ENCODE peak calls at places on chromosomes 1 and 21, in seven cellular contexts. T, N, D, K, E, S and L are unnamed samples.

GRCh38 chr1:217135987-217136894 is 413.0 kb upstream of the ESRRG start:
- DNase-seq in T (no peak), N (no peak), D (no peak), K (no peak), E (no peak), S (no peak), L (no peak)

GRCh38 chr21:38930838-38931237 is 125.1 kb downstream of the ETS2 start:
- DNase-seq in T (no peak), N (peak; percentile 41), D (no peak), K (no peak), E (peak; percentile 92), S (no peak), L (no peak)

GRCh38 chr1:26723013-26723991 is 27.5 kb downstream of the ARID1A start:
- DNase-seq in T (peak; percentile 83), N (peak; percentile 94), D (no peak), K (peak; percentile 95), E (peak; percentile 98), S (peak; percentile 48), L (peak; percentile 44)

GRCh38 chr21:28066051-28066450 is 926.6 kb downstream of the LTN1 start:
- DNase-seq in T (no peak), N (no peak), D (no peak), K (no peak), E (peak; percentile 19), S (no peak), L (no peak)

GRCh38 chr1:39258146-39258924 is 53.8 kb downstream of the MACF1 start:
- DNase-seq in T (no peak), N (peak; percentile 87), D (no peak), K (peak; percentile 75), E (peak; percentile 69), S (peak; percentile 47), L (peak; percentile 50)

GRCh38 chr1:161803181-161803580 is 37.1 kb downstream of the ATF6 start:
- DNase-seq in T (no peak), N (no peak), D (no peak), K (no peak), E (no peak), S (no peak), L (no peak)

GRCh38 chr1:69455718-69456117 is 112.0 kb upstream of the LRRC7 start:
- DNase-seq in T (no peak), N (no peak), D (no peak), K (no peak), E (no peak), S (no peak), L (no peak)

GRCh38 chr1:43373034-43373940 is 5.5 kb upstream of the ELOVL1 start:
- DNase-seq in T (no peak), N (peak; percentile 49), D (no peak), K (no peak), E (peak; percentile 79), S (no peak), L (no peak)

GRCh38 chr1:192877283-192877886 is 68.5 kb downstream of the RGS2 start:
- DNase-seq in T (no peak), N (no peak), D (no peak), K (no peak), E (peak; percentile 58), S (no peak), L (no peak)

GRCh38 chr1:54475357-54476230 is 69.4 kb upstream of the SSBP3 start:
- DNase-seq in T (no peak), N (no peak), D (no peak), K (no peak), E (no peak), S (peak; percentile 29), L (peak; percentile 48)

GRCh38 chr1:59445040-59445439 is 148.1 kb downstream of the FGGY start:
- DNase-seq in T (peak; percentile 62), N (no peak), D (no peak), K (no peak), E (peak; percentile 41), S (no peak), L (no peak)

GRCh38 chr1:2019571-2020309 is 595 bp downstream of the GABRD start:
- DNase-seq in T (no peak), N (no peak), D (no peak), K (no peak), E (no peak), S (no peak), L (no peak)

GRCh38 chr1:225710804-225711203 is 57.9 kb upstream of the ENAH start:
- DNase-seq in T (peak; percentile 37), N (no peak), D (no peak), K (no peak), E (no peak), S (no peak), L (no peak)

GRCh38 chr21:42352433-42353095 is 1.8 kb upstream of the TFF2 start:
- DNase-seq in T (no peak), N (no peak), D (no peak), K (no peak), E (no peak), S (no peak), L (no peak)

GRCh38 chr1:53526451-53527101 is 67.4 kb downstream of the DMRTB1 start:
- DNase-seq in T (peak; percentile 57), N (peak; percentile 12), D (no peak), K (peak; percentile 55), E (peak; percentile 81), S (no peak), L (no peak)

GRCh38 chr1:99469641-99470040 is 176.3 kb upstream of the PALMD start:
- DNase-seq in T (no peak), N (no peak), D (no peak), K (no peak), E (no peak), S (no peak), L (no peak)

GRCh38 chr1:66542314-66542713 is 8.4 kb downstream of the SGIP1 start:
- DNase-seq in T (no peak), N (no peak), D (no peak), K (no peak), E (no peak), S (no peak), L (no peak)

GRCh38 chr1:70992521-70992920 is 55.1 kb downstream of the PTGER3 start:
- DNase-seq in T (no peak), N (no peak), D (no peak), K (no peak), E (no peak), S (no peak), L (no peak)

GRCh38 chr1:168763031-168763430 is 34.0 kb upstream of the DPT start:
- DNase-seq in T (no peak), N (no peak), D (no peak), K (no peak), E (no peak), S (no peak), L (no peak)

GRCh38 chr1:101290119-101290921 is 53.5 kb downstream of the S1PR1 start:
- DNase-seq in T (no peak), N (no peak), D (no peak), K (no peak), E (no peak), S (no peak), L (no peak)

GRCh38 chr1:155124503-155125463 is 2.9 kb upstream of the EFNA1 start:
- DNase-seq in T (no peak), N (no peak), D (no peak), K (no peak), E (no peak), S (no peak), L (no peak)

DNA sequence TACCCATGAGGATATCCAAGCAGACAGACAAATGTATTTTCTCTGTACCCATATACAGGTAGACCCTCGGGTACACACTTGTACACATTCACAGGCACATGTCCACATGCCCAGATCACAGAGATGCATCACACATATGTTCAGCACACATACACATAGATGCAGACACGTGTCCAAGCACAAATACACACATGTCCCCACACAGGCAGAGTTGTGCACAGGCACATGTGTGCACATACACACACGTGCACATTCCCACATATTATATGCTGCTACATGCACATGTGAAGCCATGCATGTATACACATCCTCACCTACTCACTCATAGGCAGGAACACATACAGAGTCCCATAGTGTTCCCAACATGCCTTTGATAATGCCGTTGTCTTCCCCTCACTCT is 219.5 kb downstream of the GRIK3 start:
- DNase-seq in T (no peak), N (no peak), D (no peak), K (no peak), E (no peak), S (no peak), L (no peak)
- H3K27me3 ChIP-seq in T (peaks cover 29% of the 10 kb centered on the region), N (no peaks in the 10 kb centered on the region), D (peaks cover 4% of the 10 kb centered on the region), K (peaks cover 35% of the 10 kb centered on the region), E (no peaks in the 10 kb centered on the region), S (no peaks in the 10 kb centered on the region), L (no peaks in the 10 kb centered on the region)

GRCh38 chr21:23887709-23888303 is 1719.5 kb downstream of the MRPL39 start:
- DNase-seq in T (no peak), N (no peak), D (no peak), K (no peak), E (no peak), S (no peak), L (peak; percentile 73)
- H3K4me3 ChIP-seq in T (no peak overlapping the region), N (no peak overlapping the region), D (no peak overlapping the region), K (no peak overlapping the region), E (no peak overlapping the region), S (peak overlapping the region; percentile 44), L (peak overlapping the region; percentile 18)

DNA sequence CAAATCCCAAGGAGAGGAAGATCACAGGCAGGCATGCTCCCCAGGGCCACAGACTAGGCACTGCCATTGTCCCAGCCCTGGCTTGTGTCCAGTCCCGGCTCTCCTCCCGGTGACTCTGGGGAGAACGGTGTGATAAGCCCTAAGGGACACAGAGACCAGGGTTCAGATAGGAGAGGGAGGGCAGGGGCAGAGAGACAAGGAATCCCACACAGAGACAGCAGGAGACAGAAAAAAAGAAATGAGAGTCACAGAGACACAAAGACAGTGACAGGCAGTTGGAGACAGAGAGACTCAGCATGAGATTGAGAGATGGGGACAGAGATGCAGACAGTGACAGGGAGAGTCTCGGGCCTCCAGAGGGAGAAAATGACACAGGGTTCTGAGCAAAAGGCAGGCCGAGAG is 361 bp downstream of the INSRR start:
- DNase-seq in T (no peak), N (peak; percentile 61), D (no peak), K (peak; percentile 25), E (no peak), S (no peak), L (no peak)
- H3K27me3 ChIP-seq in T (peaks cover 74% of the 10 kb centered on the region), N (peaks cover 34% of the 10 kb centered on the region), D (peaks cover 11% of the 10 kb centered on the region), K (peaks cover 46% of the 10 kb centered on the region), E (peaks cover 72% of the 10 kb centered on the region), S (peaks cover 19% of the 10 kb centered on the region), L (peaks cover 31% of the 10 kb centered on the region)

GRCh38 chr1:158534496-158534895 is 19.7 kb downstream of the OR6Y1 start:
- DNase-seq in T (no peak), N (peak; percentile 38), D (no peak), K (no peak), E (no peak), S (no peak), L (no peak)

GRCh38 chr1:158537609-158538008 is 16.6 kb downstream of the OR6Y1 start:
- DNase-seq in T (no peak), N (no peak), D (no peak), K (no peak), E (no peak), S (no peak), L (no peak)
- H3K4me3 ChIP-seq in T (no peak overlapping the region), N (no peak overlapping the region), D (no peak overlapping the region), K (no peak overlapping the region), E (no peak overlapping the region), S (no peak overlapping the region), L (no peak overlapping the region)